ENCODE peak calls at places on chromosomes 4 and X, in seven cellular contexts. One of them, this sample, is unnamed.

GRCh38 chrX:135185795-135186443 is 14.7 kb upstream of the CT55 start:
- DNase-seq in right lobe of liver: no peak
- DNase-seq in upper lobe of left lung: no peak
- DNase-seq in cardiac muscle cell: peak
- DNase-seq in esophagus squamous epithelium: no peak
- DNase-seq in psoas muscle: no peak
- DNase-seq in endodermal cell: peak
- DNase-seq in this sample: peak

GRCh38 chr4:140829825-140830224 is 73.6 kb upstream of the TBC1D9 start:
- DNase-seq in right lobe of liver: no peak
- DNase-seq in endodermal cell: no peak
- DNase-seq in upper lobe of left lung: no peak
- DNase-seq in psoas muscle: no peak
- DNase-seq in esophagus squamous epithelium: no peak
- DNase-seq in cardiac muscle cell: no peak
- DNase-seq in this sample: no peak

GRCh38 chr4:107376293-107376692 is 340.2 kb upstream of the DKK2 start:
- DNase-seq in right lobe of liver: no peak
- DNase-seq in psoas muscle: no peak
- DNase-seq in cardiac muscle cell: no peak
- DNase-seq in endodermal cell: no peak
- DNase-seq in upper lobe of left lung: no peak
- DNase-seq in esophagus squamous epithelium: no peak
- DNase-seq in this sample: no peak

GRCh38 chr4:47383829-47384427 is 79.6 kb downstream of the COMMD8 start:
- DNase-seq in endodermal cell: no peak
- DNase-seq in upper lobe of left lung: no peak
- DNase-seq in right lobe of liver: no peak
- DNase-seq in cardiac muscle cell: peak
- DNase-seq in psoas muscle: no peak
- DNase-seq in esophagus squamous epithelium: no peak
- DNase-seq in this sample: peak

GRCh38 chrX:136574548-136574947 is 42.5 kb downstream of the VGLL1 start:
- DNase-seq in endodermal cell: no peak
- DNase-seq in upper lobe of left lung: no peak
- DNase-seq in cardiac muscle cell: peak
- DNase-seq in psoas muscle: no peak
- DNase-seq in esophagus squamous epithelium: no peak
- DNase-seq in right lobe of liver: no peak
- DNase-seq in this sample: no peak

GRCh38 chrX:63656871-63657580 is 128.0 kb downstream of the ARHGEF9 start:
- DNase-seq in psoas muscle: no peak
- DNase-seq in right lobe of liver: no peak
- DNase-seq in upper lobe of left lung: no peak
- DNase-seq in endodermal cell: no peak
- DNase-seq in esophagus squamous epithelium: no peak
- DNase-seq in cardiac muscle cell: peak
- DNase-seq in this sample: peak

GRCh38 chrX:51316271-51316670 is 16.4 kb upstream of the NUDT10 start:
- DNase-seq in right lobe of liver: no peak
- DNase-seq in upper lobe of left lung: no peak
- DNase-seq in esophagus squamous epithelium: no peak
- DNase-seq in endodermal cell: no peak
- DNase-seq in cardiac muscle cell: no peak
- DNase-seq in psoas muscle: no peak
- DNase-seq in this sample: no peak

GRCh38 chr4:138158746-138159297 is 83.3 kb downstream of the SLC7A11 start:
- DNase-seq in upper lobe of left lung: no peak
- DNase-seq in cardiac muscle cell: peak
- DNase-seq in right lobe of liver: no peak
- DNase-seq in psoas muscle: no peak
- DNase-seq in endodermal cell: no peak
- DNase-seq in esophagus squamous epithelium: no peak
- DNase-seq in this sample: peak

GRCh38 chrX:123464709-123465108 is 268.1 kb downstream of the THOC2 start:
- DNase-seq in upper lobe of left lung: no peak
- DNase-seq in right lobe of liver: no peak
- DNase-seq in psoas muscle: no peak
- DNase-seq in esophagus squamous epithelium: no peak
- DNase-seq in cardiac muscle cell: no peak
- DNase-seq in endodermal cell: no peak
- DNase-seq in this sample: no peak

GRCh38 chr4:76590847-76591281 is 155.8 kb downstream of the SHROOM3 start:
- DNase-seq in endodermal cell: no peak
- DNase-seq in esophagus squamous epithelium: no peak
- DNase-seq in psoas muscle: no peak
- DNase-seq in right lobe of liver: no peak
- DNase-seq in cardiac muscle cell: peak
- DNase-seq in upper lobe of left lung: no peak
- DNase-seq in this sample: peak

GRCh38 chr4:16089156-16089555 is 5.3 kb upstream of the PROM1 start:
- DNase-seq in psoas muscle: no peak
- DNase-seq in cardiac muscle cell: no peak
- DNase-seq in right lobe of liver: no peak
- DNase-seq in esophagus squamous epithelium: no peak
- DNase-seq in endodermal cell: no peak
- DNase-seq in upper lobe of left lung: no peak
- DNase-seq in this sample: no peak

GRCh38 chr4:94642561-94642866 is 115.2 kb upstream of the BMPR1B start:
- DNase-seq in cardiac muscle cell: no peak
- DNase-seq in esophagus squamous epithelium: no peak
- DNase-seq in right lobe of liver: no peak
- DNase-seq in psoas muscle: no peak
- DNase-seq in upper lobe of left lung: no peak
- DNase-seq in endodermal cell: no peak
- DNase-seq in this sample: peak

GRCh38 chrX:105876658-105877057 is 54.3 kb downstream of the NRK start:
- DNase-seq in endodermal cell: no peak
- DNase-seq in right lobe of liver: no peak
- DNase-seq in esophagus squamous epithelium: no peak
- DNase-seq in upper lobe of left lung: no peak
- DNase-seq in cardiac muscle cell: peak
- DNase-seq in psoas muscle: no peak
- DNase-seq in this sample: no peak

GRCh38 chrX:67781132-67781531 is 237.3 kb downstream of the AR start:
- DNase-seq in cardiac muscle cell: no peak
- DNase-seq in endodermal cell: no peak
- DNase-seq in psoas muscle: peak
- DNase-seq in esophagus squamous epithelium: no peak
- DNase-seq in upper lobe of left lung: no peak
- DNase-seq in right lobe of liver: no peak
- DNase-seq in this sample: no peak

GRCh38 chr4:112288455-112288854 is 2.8 kb upstream of the TIFA start:
- DNase-seq in upper lobe of left lung: no peak
- DNase-seq in cardiac muscle cell: no peak
- DNase-seq in endodermal cell: no peak
- DNase-seq in psoas muscle: no peak
- DNase-seq in right lobe of liver: no peak
- DNase-seq in esophagus squamous epithelium: no peak
- DNase-seq in this sample: no peak

GRCh38 chr4:55381502-55381901 is 14.3 kb upstream of the TMEM165 start:
- DNase-seq in cardiac muscle cell: no peak
- DNase-seq in upper lobe of left lung: no peak
- DNase-seq in esophagus squamous epithelium: no peak
- DNase-seq in psoas muscle: no peak
- DNase-seq in right lobe of liver: no peak
- DNase-seq in endodermal cell: no peak
- DNase-seq in this sample: no peak

GRCh38 chrX:55908685-55909212 is 191.2 kb downstream of the RRAGB start:
- DNase-seq in right lobe of liver: no peak
- DNase-seq in upper lobe of left lung: no peak
- DNase-seq in psoas muscle: no peak
- DNase-seq in cardiac muscle cell: peak
- DNase-seq in esophagus squamous epithelium: no peak
- DNase-seq in endodermal cell: peak
- DNase-seq in this sample: no peak

GRCh38 chr4:14871676-14872430 is 130.4 kb upstream of the CPEB2 start:
- DNase-seq in esophagus squamous epithelium: no peak
- DNase-seq in right lobe of liver: no peak
- DNase-seq in psoas muscle: no peak
- DNase-seq in cardiac muscle cell: no peak
- DNase-seq in upper lobe of left lung: peak
- DNase-seq in endodermal cell: peak
- DNase-seq in this sample: no peak

DNA sequence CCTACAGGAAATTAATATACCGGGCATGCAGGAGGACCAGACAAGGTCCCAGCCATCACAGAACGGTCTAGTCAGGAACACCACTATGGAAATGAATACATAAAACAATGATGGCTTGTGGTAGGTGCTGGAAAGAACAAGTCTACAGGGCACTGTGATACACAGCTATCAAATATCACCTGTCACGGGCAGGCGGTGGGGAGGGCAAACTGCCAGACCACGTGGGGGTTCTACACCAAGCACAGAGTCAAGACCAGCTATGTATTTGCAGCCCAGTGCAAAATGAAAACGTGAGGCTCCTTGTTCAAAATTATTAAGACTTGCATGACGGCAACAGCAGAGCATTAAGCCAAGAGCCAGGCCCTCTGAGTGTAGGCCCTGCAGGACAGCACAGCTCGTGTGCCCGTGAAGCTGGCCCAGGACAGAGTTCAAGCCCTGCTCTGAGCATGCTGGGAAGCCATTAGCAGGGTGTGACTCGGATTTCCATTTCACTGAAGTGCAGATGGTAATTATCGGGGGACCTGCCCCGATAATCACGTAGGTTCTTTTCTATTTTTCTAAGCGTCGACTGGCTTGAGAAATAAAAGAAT is 83.6 kb downstream of the JAKMIP1 start:
- DNase-seq in right lobe of liver: no peak
- DNase-seq in psoas muscle: no peak
- DNase-seq in upper lobe of left lung: no peak
- DNase-seq in endodermal cell: peak
- DNase-seq in cardiac muscle cell: no peak
- DNase-seq in esophagus squamous epithelium: no peak
- DNase-seq in this sample: no peak
- H3K4me3 ChIP-seq in right lobe of liver: no peak
- H3K4me3 ChIP-seq in psoas muscle: no peak
- H3K4me3 ChIP-seq in upper lobe of left lung: no peak
- H3K4me3 ChIP-seq in endodermal cell: no peak
- H3K4me3 ChIP-seq in cardiac muscle cell: no peak
- H3K4me3 ChIP-seq in esophagus squamous epithelium: no peak
- H3K4me3 ChIP-seq in this sample: no peak

GRCh38 chr4:23305026-23305425 is 584.8 kb downstream of the PPARGC1A start:
- DNase-seq in esophagus squamous epithelium: no peak
- DNase-seq in endodermal cell: no peak
- DNase-seq in cardiac muscle cell: no peak
- DNase-seq in psoas muscle: no peak
- DNase-seq in upper lobe of left lung: no peak
- DNase-seq in right lobe of liver: no peak
- DNase-seq in this sample: peak
- H3K4me3 ChIP-seq in esophagus squamous epithelium: no peak
- H3K4me3 ChIP-seq in endodermal cell: no peak
- H3K4me3 ChIP-seq in cardiac muscle cell: no peak
- H3K4me3 ChIP-seq in psoas muscle: no peak
- H3K4me3 ChIP-seq in upper lobe of left lung: no peak
- H3K4me3 ChIP-seq in right lobe of liver: no peak
- H3K4me3 ChIP-seq in this sample: no peak

GRCh38 chr4:182343435-182343834 is 100.2 kb downstream of the TENM3 start:
- DNase-seq in right lobe of liver: no peak
- DNase-seq in psoas muscle: no peak
- DNase-seq in upper lobe of left lung: no peak
- DNase-seq in esophagus squamous epithelium: no peak
- DNase-seq in endodermal cell: peak
- DNase-seq in cardiac muscle cell: no peak
- DNase-seq in this sample: no peak

GRCh38 chr4:182337366-182337765 is 94.2 kb downstream of the TENM3 start:
- DNase-seq in right lobe of liver: no peak
- DNase-seq in endodermal cell: no peak
- DNase-seq in upper lobe of left lung: no peak
- DNase-seq in cardiac muscle cell: no peak
- DNase-seq in esophagus squamous epithelium: no peak
- DNase-seq in psoas muscle: no peak
- DNase-seq in this sample: no peak

GRCh38 chr4:182338059-182338458 is 94.9 kb downstream of the TENM3 start:
- DNase-seq in endodermal cell: no peak
- DNase-seq in psoas muscle: no peak
- DNase-seq in upper lobe of left lung: no peak
- DNase-seq in right lobe of liver: no peak
- DNase-seq in esophagus squamous epithelium: no peak
- DNase-seq in cardiac muscle cell: peak
- DNase-seq in this sample: peak

GRCh38 chr4:182339246-182339645 is 96.0 kb downstream of the TENM3 start:
- DNase-seq in endodermal cell: peak
- DNase-seq in cardiac muscle cell: no peak
- DNase-seq in upper lobe of left lung: no peak
- DNase-seq in right lobe of liver: no peak
- DNase-seq in psoas muscle: no peak
- DNase-seq in esophagus squamous epithelium: no peak
- DNase-seq in this sample: no peak

DNA sequence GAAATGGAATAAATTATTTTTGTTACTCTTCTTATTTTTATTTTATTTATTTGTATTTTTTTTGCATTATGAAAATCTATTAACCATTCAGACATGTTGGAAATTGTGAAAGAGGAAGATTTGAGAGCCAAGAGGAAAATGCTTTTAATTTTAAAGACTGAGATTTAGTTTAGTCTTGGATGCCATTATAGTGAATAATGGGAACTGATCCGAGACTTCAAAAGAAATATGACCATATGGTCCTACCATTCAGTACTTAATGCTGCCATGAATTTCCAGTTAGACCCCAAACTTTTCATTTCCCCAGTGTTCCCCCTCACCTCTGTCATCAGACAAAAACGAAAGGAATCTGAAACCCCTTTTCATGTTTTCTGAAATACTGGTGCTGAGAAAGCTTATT is 95.5 kb downstream of the TENM3 start:
- DNase-seq in right lobe of liver: no peak
- DNase-seq in esophagus squamous epithelium: no peak
- DNase-seq in endodermal cell: no peak
- DNase-seq in psoas muscle: no peak
- DNase-seq in upper lobe of left lung: no peak
- DNase-seq in cardiac muscle cell: no peak
- DNase-seq in this sample: peak
- H3K4me3 ChIP-seq in right lobe of liver: no peak
- H3K4me3 ChIP-seq in esophagus squamous epithelium: no peak
- H3K4me3 ChIP-seq in endodermal cell: no peak
- H3K4me3 ChIP-seq in psoas muscle: no peak
- H3K4me3 ChIP-seq in upper lobe of left lung: no peak
- H3K4me3 ChIP-seq in cardiac muscle cell: no peak
- H3K4me3 ChIP-seq in this sample: no peak

GRCh38 chr4:153207561-153207960 is 3.3 kb downstream of the TRIM2 start:
- DNase-seq in esophagus squamous epithelium: no peak
- DNase-seq in endodermal cell: peak
- DNase-seq in psoas muscle: peak
- DNase-seq in cardiac muscle cell: peak
- DNase-seq in right lobe of liver: peak
- DNase-seq in upper lobe of left lung: no peak
- DNase-seq in this sample: no peak

GRCh38 chr4:153205757-153206156 is 1.5 kb downstream of the TRIM2 start:
- DNase-seq in endodermal cell: peak
- DNase-seq in cardiac muscle cell: peak
- DNase-seq in right lobe of liver: no peak
- DNase-seq in upper lobe of left lung: peak
- DNase-seq in psoas muscle: no peak
- DNase-seq in esophagus squamous epithelium: no peak
- DNase-seq in this sample: peak

GRCh38 chr4:153205028-153205648 is 895 bp downstream of the TRIM2 start:
- DNase-seq in upper lobe of left lung: peak
- DNase-seq in esophagus squamous epithelium: no peak
- DNase-seq in cardiac muscle cell: no peak
- DNase-seq in psoas muscle: no peak
- DNase-seq in endodermal cell: peak
- DNase-seq in right lobe of liver: no peak
- DNase-seq in this sample: no peak

GRCh38 chr4:153206534-153206933 is 2.3 kb downstream of the TRIM2 start:
- DNase-seq in endodermal cell: peak
- DNase-seq in psoas muscle: no peak
- DNase-seq in esophagus squamous epithelium: no peak
- DNase-seq in right lobe of liver: no peak
- DNase-seq in upper lobe of left lung: no peak
- DNase-seq in cardiac muscle cell: no peak
- DNase-seq in this sample: no peak

GRCh38 chr4:153207027-153207426 is 2.8 kb downstream of the TRIM2 start:
- DNase-seq in upper lobe of left lung: no peak
- DNase-seq in psoas muscle: no peak
- DNase-seq in esophagus squamous epithelium: no peak
- DNase-seq in endodermal cell: peak
- DNase-seq in right lobe of liver: no peak
- DNase-seq in cardiac muscle cell: no peak
- DNase-seq in this sample: no peak
- H3K4me3 ChIP-seq in upper lobe of left lung: no peak
- H3K4me3 ChIP-seq in psoas muscle: no peak
- H3K4me3 ChIP-seq in esophagus squamous epithelium: no peak
- H3K4me3 ChIP-seq in endodermal cell: peak
- H3K4me3 ChIP-seq in right lobe of liver: no peak
- H3K4me3 ChIP-seq in cardiac muscle cell: no peak
- H3K4me3 ChIP-seq in this sample: no peak

This sample was measured in astrocyte.